ENCODE peak calls at places on chromosomes 2 and 18, in seven cellular contexts. Y, I, B, L, P, C and J are unnamed samples.

GRCh38 chr2:215653344-215654015 is 217.6 kb upstream of the FN1 start:
- DNase-seq in C (no peak), I (no peak), L (no peak), B (no peak), Y (no peak), P (no peak), J (no peak)

GRCh38 chr2:180583441-180584140 is 396.8 kb upstream of the UBE2E3 start:
- DNase-seq in P (no peak), C (no peak), I (peak; percentile 28), B (no peak), Y (no peak), L (no peak), J (no peak)

GRCh38 chr2:70469435-70469834 is 84.2 kb downstream of the TGFA start:
- DNase-seq in I (no peak), B (no peak), Y (no peak), L (no peak), C (no peak), P (no peak), J (no peak)

GRCh38 chr2:2326053-2326452 is 5.0 kb downstream of the MYT1L start:
- DNase-seq in I (no peak), B (no peak), Y (no peak), C (no peak), L (no peak), P (no peak), J (no peak)

GRCh38 chr2:233400341-233400740 is 46.0 kb downstream of the DGKD start:
- DNase-seq in I (no peak), B (no peak), C (no peak), L (no peak), Y (no peak), P (no peak), J (no peak)

GRCh38 chr2:76307495-76307894 is 596.8 kb upstream of the GCFC2 start:
- DNase-seq in Y (no peak), P (no peak), B (no peak), L (no peak), I (no peak), C (no peak), J (no peak)

GRCh38 chr2:285506-285905 is 2.4 kb downstream of the ALKAL2 start:
- DNase-seq in I (no peak), P (no peak), L (no peak), C (no peak), B (no peak), Y (no peak), J (no peak)

GRCh38 chr18:59516356-59517155 is 157.5 kb upstream of the LMAN1 start:
- DNase-seq in Y (no peak), L (no peak), C (no peak), I (no peak), B (no peak), P (no peak), J (no peak)

GRCh38 chr2:34664266-34664665 is 1065.2 kb upstream of the FAM98A start:
- DNase-seq in P (no peak), C (no peak), Y (no peak), B (no peak), I (no peak), L (no peak), J (no peak)

GRCh38 chr2:14540003-14540402 is 92.5 kb upstream of the LRATD1 start:
- DNase-seq in P (no peak), I (no peak), L (no peak), C (no peak), B (no peak), Y (no peak), J (no peak)

GRCh38 chr2:195592101-195592500 is 64.9 kb upstream of the SLC39A10 start:
- DNase-seq in B (no peak), Y (no peak), C (no peak), I (no peak), P (no peak), L (no peak), J (no peak)

GRCh38 chr2:73050011-73050617 is 21.4 kb downstream of the SFXN5 start:
- DNase-seq in Y (no peak), B (no peak), L (no peak), C (no peak), P (no peak), I (no peak), J (no peak)

GRCh38 chr18:61926532-61926931 is 33.7 kb upstream of the RNF152 start:
- DNase-seq in C (no peak), B (no peak), Y (no peak), L (no peak), I (no peak), P (peak; percentile 40), J (no peak)

GRCh38 chr2:148567716-148568115 is 76.8 kb upstream of the EPC2 start:
- DNase-seq in L (no peak), C (no peak), Y (no peak), I (no peak), P (no peak), B (no peak), J (no peak)

GRCh38 chr2:191369034-191369433 is 123.8 kb downstream of the MYO1B start:
- DNase-seq in B (no peak), I (peak; percentile 49), Y (no peak), L (no peak), C (no peak), P (no peak), J (no peak)

GRCh38 chr2:205680067-205680466 is 2.2 kb upstream of the NRP2 start:
- DNase-seq in I (peak; percentile 95), C (peak; percentile 17), Y (peak; percentile 49), B (no peak), P (peak; percentile 53), L (no peak), J (no peak)

GRCh38 chr2:41194235-41194634 is 742.3 kb upstream of the SLC8A1 start:
- DNase-seq in Y (no peak), B (no peak), L (no peak), I (no peak), P (no peak), C (no peak), J (no peak)

GRCh38 chr2:192090878-192091277 is 103.9 kb downstream of the TMEFF2 start:
- DNase-seq in B (no peak), P (no peak), L (no peak), Y (no peak), I (no peak), C (no peak), J (no peak)

GRCh38 chr2:113978524-113979171 is 88.8 kb downstream of the ACTR3 start:
- DNase-seq in Y (no peak), B (no peak), I (no peak), C (no peak), P (no peak), L (no peak), J (no peak)

GRCh38 chr2:221104391-221104811 is 467.7 kb downstream of the EPHA4 start:
- DNase-seq in I (no peak), P (no peak), L (no peak), C (no peak), B (no peak), Y (no peak), J (no peak)

GRCh38 chr2:208210688-208211451 is 21.0 kb upstream of the C2orf80 start:
- DNase-seq in Y (no peak), C (no peak), P (no peak), B (no peak), I (no peak), L (no peak), J (no peak)

GRCh38 chr2:161586517-161587167 is 37.6 kb upstream of the SLC4A10 start:
- DNase-seq in C (no peak), B (no peak), P (no peak), Y (no peak), I (peak; percentile 65), L (no peak), J (no peak)

GRCh38 chr18:25561923-25562322 is 210.0 kb upstream of the ZNF521 start:
- DNase-seq in I (peak; percentile 64), P (no peak), C (no peak), Y (no peak), B (no peak), L (no peak), J (no peak)

GRCh38 chr2:43469094-43469493 is 126.7 kb downstream of the THADA start:
- DNase-seq in B (no peak), I (no peak), Y (no peak), P (no peak), C (no peak), L (no peak), J (no peak)

GRCh38 chr2:70620020-70620419 is 66.4 kb upstream of the TGFA start:
- DNase-seq in Y (no peak), C (no peak), P (no peak), L (no peak), B (no peak), I (no peak), J (no peak)

GRCh38 chr2:134327367-134327766 is 73.5 kb downstream of the MGAT5 start:
- DNase-seq in Y (no peak), L (no peak), C (no peak), P (no peak), B (no peak), I (no peak), J (no peak)

GRCh38 chr2:134791606-134792005 is 46.8 kb upstream of the ACMSD start:
- DNase-seq in P (no peak), I (no peak), C (no peak), B (no peak), Y (no peak), L (no peak), J (no peak)

GRCh38 chr18:21820811-21821143 is 80.2 kb downstream of the MIB1 start:
- DNase-seq in C (no peak), Y (no peak), P (no peak), I (no peak), B (no peak), L (no peak), J (no peak)

GRCh38 chr18:8283901-8284585 is 325.2 kb upstream of the RAB12 start:
- DNase-seq in C (no peak), L (no peak), I (no peak), Y (no peak), P (no peak), B (no peak), J (no peak)

GRCh38 chr2:241020629-241021190 is 22.3 kb downstream of the SNED1 start:
- DNase-seq in L (no peak), C (no peak), I (no peak), Y (no peak), B (no peak), P (no peak), J (no peak)